ENCODE peak calls at places on chromosomes 16 and 17, in five cellular contexts. A, U, V, D and W are unnamed samples.

GRCh38 chr17:69350911-69351310 is 24.0 kb upstream of the ABCA5 start:
- DNase-seq in A (no peak), U (no peak), V (no peak), D (no peak), W (no peak)

GRCh38 chr17:40555296-40556190 is 9.7 kb downstream of the CCR7 start:
- DNase-seq in A (peak), U (no peak), V (no peak), D (no peak), W (no peak)

GRCh38 chr17:77273397-77274136 is 132.8 kb downstream of the SEC14L1 start:
- DNase-seq in A (no peak), U (no peak), V (no peak), D (no peak), W (no peak)

GRCh38 chr17:76879254-76879653 is 11.1 kb downstream of the MGAT5B start:
- DNase-seq in A (no peak), U (no peak), V (no peak), D (no peak), W (no peak)

GRCh38 chr17:63279498-63280230 is 166.4 kb downstream of the CYB561 start:
- DNase-seq in A (no peak), U (no peak), V (no peak), D (no peak), W (no peak)

GRCh38 chr16:2938206-2938605 is 25.9 kb upstream of the KREMEN2 start:
- DNase-seq in A (no peak), U (no peak), V (no peak), D (no peak), W (no peak)

GRCh38 chr16:68074850-68075249 is 10.3 kb upstream of the NFATC3 start:
- DNase-seq in A (no peak), U (peak), V (peak), D (peak), W (peak)

GRCh38 chr16:51243836-51244483 is 92.9 kb upstream of the SALL1 start:
- DNase-seq in A (no peak), U (no peak), V (no peak), D (no peak), W (peak)

GRCh38 chr16:80346160-80346632 is 194.6 kb upstream of the DYNLRB2 start:
- DNase-seq in A (no peak), U (no peak), V (no peak), D (no peak), W (no peak)

GRCh38 chr17:47981462-47981861 is 10.5 kb downstream of the CDK5RAP3 start:
- DNase-seq in A (no peak), U (no peak), V (no peak), D (no peak), W (no peak)